ENCODE peak calls at places on chromosomes 2 and 18, in four cellular contexts. W is GM23248, J is PC-3, M is GM23338. H is an unnamed sample.

GRCh38 chr2:138722316-138722715 is 57.9 kb downstream of the NXPH2 start:
- DNase-seq in W (peak), J (peak), M (peak), H (no peak)

GRCh38 chr2:232458051-232458660 is 2.2 kb downstream of the ALPI start:
- DNase-seq in J (no peak), M (no peak), W (no peak), H (no peak)

GRCh38 chr18:13300796-13301195 is 82.2 kb downstream of the LDLRAD4 start:
- DNase-seq in W (no peak), J (no peak), M (no peak), H (no peak)

GRCh38 chr2:127226520-127227263 is 6.6 kb upstream of the CYP27C1 start:
- DNase-seq in W (peak), J (peak), M (no peak), H (no peak)

GRCh38 chr2:224413381-224413780 is 11.5 kb upstream of the FAM124B start:
- DNase-seq in W (no peak), M (no peak), J (no peak), H (no peak)

GRCh38 chr2:191691016-191691725 is 13.2 kb downstream of the NABP1 start:
- DNase-seq in W (peak), M (peak), J (peak), H (peak)

GRCh38 chr2:239763433-239764097 is 261.6 kb downstream of the NDUFA10 start:
- DNase-seq in M (peak), J (peak), W (peak), H (no peak)

GRCh38 chr18:50231621-50232020 is 34.7 kb downstream of the CFAP53 start:
- DNase-seq in W (peak), J (no peak), M (no peak), H (no peak)

GRCh38 chr2:149652925-149653324 is 65.3 kb upstream of the MMADHC start:
- DNase-seq in M (no peak), W (peak), J (no peak), H (no peak)

GRCh38 chr2:191171708-191172355 is 21.0 kb upstream of the STAT4 start:
- DNase-seq in M (peak), W (peak), J (peak), H (no peak)

GRCh38 chr2:123993728-123994323 is 31.3 kb upstream of the CNTNAP5 start:
- DNase-seq in M (peak), W (peak), J (peak), H (peak)

GRCh38 chr2:229425573-229425972 is 154.5 kb upstream of the PID1 start:
- DNase-seq in W (peak), M (no peak), J (no peak), H (no peak)

GRCh38 chr2:46847185-46847710 is 68.4 kb downstream of the MCFD2 start:
- DNase-seq in W (peak), J (peak), M (no peak), H (no peak)

GRCh38 chr18:903703-904102 is 968 bp upstream of the ADCYAP1 start:
- DNase-seq in W (peak), M (peak), J (peak), H (no peak)

GRCh38 chr2:119440873-119441272 is 9.2 kb downstream of the TMEM37 start:
- DNase-seq in M (no peak), J (no peak), W (no peak), H (no peak)

GRCh38 chr18:28175047-28175929 is 1.6 kb downstream of the CDH2 start:
- DNase-seq in W (peak), M (peak), J (peak), H (no peak)

GRCh38 chr2:16207151-16207550 is 266.8 kb downstream of the MYCN start:
- DNase-seq in J (no peak), M (no peak), W (no peak), H (no peak)

GRCh38 chr2:168604252-168604651 is 148.2 kb downstream of the CERS6 start:
- DNase-seq in M (no peak), J (no peak), W (no peak), H (no peak)

GRCh38 chr2:129345540-129345939 is 633.9 kb upstream of the RAB6C start:
- DNase-seq in W (no peak), J (no peak), M (no peak), H (no peak)

GRCh38 chr2:108922141-108922915 is 66.7 kb downstream of the EDAR start:
- DNase-seq in M (no peak), W (peak), J (peak), H (no peak)

GRCh38 chr18:48869591-48869990 is 81.2 kb downstream of the SMAD7 start:
- DNase-seq in M (no peak), W (no peak), J (no peak), H (no peak)

GRCh38 chr2:238161291-238162051 is 2.7 kb downstream of the ERFE start:
- DNase-seq in M (no peak), W (no peak), J (no peak), H (no peak)

GRCh38 chr2:23414876-23415275 is 29.9 kb downstream of the KLHL29 start:
- DNase-seq in W (peak), J (peak), M (peak), H (no peak)

GRCh38 chr2:234865040-234865439 is 86.8 kb upstream of the SH3BP4 start:
- DNase-seq in M (no peak), W (no peak), J (no peak), H (no peak)

GRCh38 chr2:143230506-143231256 is 101.5 kb downstream of the ARHGAP15 start:
- DNase-seq in J (no peak), W (no peak), M (peak), H (no peak)

GRCh38 chr18:42341423-42341822 is 386.4 kb downstream of the PIK3C3 start:
- DNase-seq in M (no peak), W (no peak), J (no peak), H (no peak)

GRCh38 chr18:76668119-76668518 is 154.2 kb upstream of the ZNF236 start:
- DNase-seq in J (no peak), W (no peak), M (no peak), H (no peak)
- H3K27ac ChIP-seq in J (no peak), W (no peak), M (no peak), H (no peak)

DNA sequence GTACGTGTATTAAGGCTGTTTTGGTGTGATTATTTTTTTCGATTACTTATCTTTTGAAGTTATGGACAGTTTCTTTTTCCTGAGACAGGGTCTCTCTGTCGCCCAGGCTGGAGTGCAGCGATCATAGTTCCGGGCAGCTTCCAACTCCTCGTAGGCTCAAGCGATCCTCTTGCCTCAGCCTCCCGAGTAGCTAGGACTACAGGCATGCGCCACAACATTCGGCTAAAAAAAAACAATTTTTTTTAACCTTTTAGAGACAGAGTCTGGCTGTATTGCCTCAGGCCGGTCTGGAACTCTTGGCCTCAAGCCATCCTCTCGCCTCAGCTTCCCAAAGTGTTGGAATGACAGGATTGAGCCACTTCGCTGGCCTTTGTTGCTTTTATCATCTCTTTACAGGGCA is 945 bp downstream of the HAT1 start:
- DNase-seq in W (peak), M (peak), J (peak), H (peak)
- H2AFZ ChIP-seq in W (peak), M (peak), J (peak), H (peak)

DNA sequence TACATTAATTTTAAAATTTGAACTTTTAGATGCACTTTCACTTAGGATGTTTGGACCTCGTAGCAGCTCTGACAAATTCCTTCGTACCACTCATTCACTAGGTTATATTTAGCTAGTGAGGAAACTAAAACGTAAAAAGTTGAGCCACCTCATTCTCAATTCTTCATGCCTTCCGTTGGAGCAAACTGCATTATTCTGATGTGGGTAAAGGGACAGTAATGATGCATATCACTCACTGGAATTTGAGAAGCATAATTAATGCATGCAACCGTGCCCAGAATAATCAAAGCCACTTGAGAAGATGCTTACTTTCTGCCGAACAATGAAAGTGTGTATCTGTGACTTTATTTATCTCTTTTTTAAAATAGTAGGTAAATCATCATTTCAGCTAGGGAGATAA is 2.2 kb downstream of the CNOT9 start:
- DNase-seq in J (peak), M (no peak), W (peak), H (no peak)
- TF ChIP-seq EZH2phosphoT487 in J (no peak), M (no peak), W (no peak), H (no peak)

GRCh38 chr2:65319080-65319673 is 91.5 kb downstream of the ACTR2 start:
- DNase-seq in J (no peak), W (no peak), M (no peak), H (no peak)
- H3K27ac ChIP-seq in J (peak), W (peak), M (no peak), H (no peak)

DNA sequence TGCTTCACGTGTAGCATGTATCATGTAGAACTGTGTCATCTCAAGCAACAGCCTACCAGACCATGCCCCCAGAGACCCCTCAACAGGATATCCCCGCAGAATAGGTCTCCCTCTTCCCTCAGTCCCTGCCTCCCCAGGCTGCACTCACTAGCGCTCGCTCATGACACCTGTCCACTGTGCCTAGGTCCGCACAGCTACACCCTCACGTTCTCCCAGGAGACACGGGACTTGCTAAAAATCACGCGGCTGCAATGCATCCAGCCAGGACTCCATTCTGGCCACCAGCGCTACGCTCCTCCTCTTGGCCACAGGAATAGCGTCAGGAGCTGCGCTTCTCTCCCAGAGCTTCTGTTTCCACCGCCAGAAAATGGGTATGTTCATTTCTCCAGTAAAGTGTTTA is 2.5 kb downstream of the PXDN start:
- DNase-seq in M (no peak), W (no peak), J (no peak), H (no peak)
- H2AFZ ChIP-seq in M (no peak), W (no peak), J (no peak), H (no peak)

GRCh38 chr2:157789161-157789720 is 86.9 kb downstream of the ACVR1 start:
- DNase-seq in M (no peak), J (no peak), W (no peak), H (no peak)
- TF ChIP-seq EZH2phosphoT487 in M (no peak), J (no peak), W (no peak), H (no peak)

GRCh38 chr2:28413896-28414290 is 21.2 kb downstream of the FOSL2 start:
- DNase-seq in J (no peak), W (no peak), M (no peak), H (no peak)

GRCh38 chr2:28413152-28413895 is 20.7 kb downstream of the FOSL2 start:
- DNase-seq in W (no peak), J (no peak), M (peak), H (no peak)

GRCh38 chr2:28411166-28411755 is 18.6 kb downstream of the FOSL2 start:
- DNase-seq in J (no peak), M (no peak), W (no peak), H (no peak)

GRCh38 chr2:28411956-28412609 is 19.4 kb downstream of the FOSL2 start:
- DNase-seq in J (no peak), W (no peak), M (no peak), H (no peak)

DNA sequence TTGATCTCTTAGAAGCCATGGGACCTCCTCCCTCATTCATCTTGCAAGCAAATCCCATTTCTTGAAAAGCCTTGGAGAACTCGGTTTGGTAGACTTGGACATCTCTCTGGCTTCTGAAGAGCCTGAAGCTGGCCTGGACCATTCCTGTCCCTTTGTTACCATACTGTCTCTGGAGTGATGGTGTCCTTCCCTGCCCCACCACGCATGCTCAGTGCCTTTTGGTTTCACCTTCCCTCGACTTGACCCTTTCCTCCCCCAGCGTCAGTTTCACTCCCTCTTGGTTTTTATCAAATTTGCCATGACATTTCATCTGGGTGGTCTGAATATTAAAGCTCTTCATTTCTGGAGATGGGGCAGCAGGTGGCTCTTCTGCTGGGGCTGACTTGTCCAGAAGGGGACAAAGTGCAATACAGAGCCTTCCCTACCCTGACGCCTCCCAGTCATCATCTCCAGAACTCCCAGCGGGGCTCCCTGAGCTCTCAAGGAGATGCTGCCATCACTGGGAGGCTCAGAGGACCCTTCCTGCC is 20.0 kb downstream of the FOSL2 start:
- DNase-seq in W (no peak), M (no peak), J (no peak), H (no peak)
- H3K27ac ChIP-seq in W (no peak), M (no peak), J (no peak), H (no peak)

DNA sequence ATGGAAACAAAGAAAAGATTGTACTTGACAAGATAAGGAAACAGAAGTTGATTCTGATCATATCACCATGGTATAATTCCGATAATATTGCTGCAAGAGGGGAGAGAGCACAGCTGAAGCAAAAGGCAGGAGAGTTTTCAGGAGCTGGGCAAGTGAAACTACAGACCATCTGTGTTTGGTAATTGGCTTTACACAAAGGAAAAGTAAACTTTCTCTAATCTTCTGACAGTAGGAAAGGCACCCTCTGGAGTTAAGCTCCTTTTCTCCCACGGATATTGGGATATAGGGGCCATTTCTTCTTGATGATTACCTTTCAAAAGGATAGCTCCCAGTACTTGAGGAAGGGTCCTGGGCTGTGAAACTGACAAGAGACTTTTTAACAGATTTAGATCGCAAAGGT is 29.9 kb upstream of the REG3A start:
- DNase-seq in M (peak), W (no peak), J (no peak), H (no peak)
- H2AFZ ChIP-seq in M (no peak), W (no peak), J (no peak), H (no peak)

GRCh38 chr2:70828115-70828514 is 7.5 kb downstream of the CD207 start:
- DNase-seq in M (peak), W (no peak), J (no peak), H (no peak)
- TF ChIP-seq EZH2phosphoT487 in M (no peak), W (no peak), J (no peak), H (no peak)